ENCODE peak calls at places on chromosomes 6 and 20, in nine cellular contexts. R, L, E, Y, W, F, X, O and B are unnamed samples. For H3K4me1 and H4K20me1, the result is how much of the 10 kb centered on the place peaks cover.

GRCh38 chr20:43750774-43751166 is 24.0 kb upstream of the GTSF1L start:
- DNase-seq in R (no peak), L (no peak), E (no peak), Y (peak), W (no peak), F (no peak), X (no peak), O (no peak), B (no peak)

GRCh38 chr20:45368221-45368980 is 5.4 kb downstream of the SYS1 start:
- DNase-seq in R (no peak), L (no peak), E (no peak), Y (no peak), W (no peak), F (no peak), X (peak), O (no peak), B (peak)

GRCh38 chr6:166615059-166615770 is 11.8 kb downstream of the RPS6KA2 start:
- DNase-seq in R (no peak), L (no peak), E (peak), Y (no peak), W (no peak), F (no peak), X (no peak), O (no peak), B (no peak)

GRCh38 chr20:35012227-35013069 is 56.8 kb downstream of the MYH7B start:
- DNase-seq in R (no peak), L (no peak), E (no peak), Y (no peak), W (no peak), F (no peak), X (no peak), O (no peak), B (no peak)

GRCh38 chr6:145091102-145091826 is 644.1 kb downstream of the EPM2A start:
- DNase-seq in R (no peak), L (no peak), E (no peak), Y (no peak), W (peak), F (no peak), X (no peak), O (no peak), B (no peak)

GRCh38 chr20:59988141-59988540 is 29.9 kb downstream of the CDH26 start:
- DNase-seq in R (no peak), L (no peak), E (peak), Y (peak), W (peak), F (no peak), X (no peak), O (peak), B (no peak)

GRCh38 chr20:53666144-53666543 is 72.5 kb upstream of the ZNF217 start:
- DNase-seq in R (no peak), L (no peak), E (no peak), Y (no peak), W (no peak), F (no peak), X (no peak), O (no peak), B (no peak)

GRCh38 chr20:48802216-48802615 is 25.6 kb downstream of the PREX1 start:
- DNase-seq in R (no peak), L (no peak), E (no peak), Y (no peak), W (no peak), F (no peak), X (no peak), O (no peak), B (no peak)

GRCh38 chr20:11585752-11586352 is 331.8 kb upstream of the BTBD3 start:
- DNase-seq in R (no peak), L (peak), E (peak), Y (peak), W (peak), F (peak), X (no peak), O (peak), B (no peak)

GRCh38 chr6:157326979-157327378 is 3.7 kb upstream of the TMEM242 start:
- DNase-seq in R (no peak), L (no peak), E (no peak), Y (no peak), W (no peak), F (no peak), X (no peak), O (no peak), B (peak)

GRCh38 chr6:64505312-64505711 is 869.7 kb downstream of the PHF3 start:
- DNase-seq in R (peak), L (peak), E (peak), Y (peak), W (peak), F (peak), X (peak), O (no peak), B (no peak)

GRCh38 chr20:63980317-63980805 is 571 bp upstream of the PRPF6 start:
- DNase-seq in R (no peak), L (no peak), E (no peak), Y (no peak), W (peak), F (no peak), X (no peak), O (no peak), B (no peak)

GRCh38 chr6:143063631-143064030 is 2.9 kb downstream of the AIG1 start:
- DNase-seq in R (no peak), L (no peak), E (no peak), Y (no peak), W (no peak), F (no peak), X (no peak), O (no peak), B (no peak)

GRCh38 chr6:72819609-72820008 is 197.7 kb downstream of the KCNQ5 start:
- DNase-seq in R (no peak), L (no peak), E (no peak), Y (peak), W (no peak), F (no peak), X (no peak), O (no peak), B (no peak)

GRCh38 chr20:36644032-36644712 is 1.8 kb downstream of the SLA2 start:
- DNase-seq in R (no peak), L (no peak), E (no peak), Y (no peak), W (no peak), F (no peak), X (peak), O (no peak), B (peak)

GRCh38 chr20:36820928-36821327 is 47.4 kb upstream of the DSN1 start:
- DNase-seq in R (no peak), L (no peak), E (no peak), Y (no peak), W (no peak), F (no peak), X (no peak), O (no peak), B (no peak)

GRCh38 chr20:44187054-44187762 is at the start of gene JPH2:
- DNase-seq in R (peak), L (peak), E (peak), Y (peak), W (peak), F (peak), X (no peak), O (no peak), B (no peak)

GRCh38 chr6:57029213-57029612 is 17.3 kb upstream of the KIAA1586 start:
- DNase-seq in R (no peak), L (no peak), E (no peak), Y (peak), W (peak), F (no peak), X (no peak), O (no peak), B (no peak)

GRCh38 chr6:31350973-31351733 is 5.8 kb downstream of the HLA-B start:
- DNase-seq in R (no peak), L (no peak), E (no peak), Y (no peak), W (no peak), F (no peak), X (no peak), O (no peak), B (no peak)

GRCh38 chr6:36971926-36972673 is 13.9 kb downstream of the MTCH1 start:
- DNase-seq in R (no peak), L (no peak), E (no peak), Y (no peak), W (no peak), F (no peak), X (no peak), O (no peak), B (no peak)
- H3K4me1 ChIP-seq in R (under half), L (under half), E (under half), Y (under half), W (under half), F (under half), X (under half), O (under half), B (under half)

GRCh38 chr6:43724914-43725642 is 37.5 kb upstream of the MRPS18A start:
- DNase-seq in R (no peak), L (no peak), E (peak), Y (peak), W (peak), F (no peak), X (peak), O (peak), B (no peak)
- TF ChIP-seq EZH2phosphoT487 in R (no peak), L (no peak), E (no peak), Y (peak), W (no peak), F (no peak), X (no peak), O (no peak), B (no peak)

DNA sequence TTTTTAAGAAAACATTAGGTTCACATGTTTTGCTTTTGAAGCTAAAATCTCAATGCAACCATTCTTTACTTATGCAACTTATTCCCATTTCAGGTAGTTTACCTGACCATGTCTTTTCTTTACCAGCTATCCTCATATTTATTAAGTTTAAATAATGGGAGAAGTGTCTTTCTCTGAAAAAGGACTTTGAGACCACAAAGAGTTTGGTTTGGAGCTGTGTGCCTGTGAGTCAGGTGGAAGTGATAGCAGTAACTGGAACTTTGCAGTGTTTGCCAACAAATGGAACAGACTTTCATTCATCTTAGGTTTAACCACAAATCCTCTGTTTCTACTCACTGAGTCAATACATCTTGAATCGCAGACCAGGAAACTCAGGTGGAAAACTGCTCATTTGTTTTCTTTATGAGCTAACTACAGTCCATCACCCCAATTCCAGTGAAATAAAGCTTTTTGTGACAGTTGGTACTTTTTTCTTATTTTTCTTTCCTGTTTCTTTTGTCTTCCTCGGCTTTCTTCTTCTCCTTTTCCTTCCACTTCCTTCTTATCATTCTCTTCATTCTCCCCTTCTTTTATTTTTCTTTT is 148.3 kb upstream of the RIN2 start:
- DNase-seq in R (no peak), L (no peak), E (no peak), Y (peak), W (peak), F (no peak), X (no peak), O (no peak), B (no peak)
- H4K20me1 ChIP-seq in R (under half), L (under half), E (under half), Y (under half), W (under half), F (under half), X (under half), O (under half), B (under half)

GRCh38 chr20:13295637-13296036 is 74.6 kb downstream of the ISM1 start:
- DNase-seq in R (no peak), L (peak), E (no peak), Y (no peak), W (no peak), F (no peak), X (no peak), O (no peak), B (no peak)

GRCh38 chr20:13291167-13291566 is 70.1 kb downstream of the ISM1 start:
- DNase-seq in R (no peak), L (no peak), E (no peak), Y (no peak), W (no peak), F (no peak), X (no peak), O (no peak), B (no peak)

GRCh38 chr20:13294522-13294921 is 73.4 kb downstream of the ISM1 start:
- DNase-seq in R (no peak), L (no peak), E (no peak), Y (no peak), W (no peak), F (no peak), X (no peak), O (no peak), B (no peak)

GRCh38 chr20:13290724-13291123 is 69.7 kb downstream of the ISM1 start:
- DNase-seq in R (no peak), L (no peak), E (no peak), Y (no peak), W (no peak), F (no peak), X (no peak), O (no peak), B (no peak)

DNA sequence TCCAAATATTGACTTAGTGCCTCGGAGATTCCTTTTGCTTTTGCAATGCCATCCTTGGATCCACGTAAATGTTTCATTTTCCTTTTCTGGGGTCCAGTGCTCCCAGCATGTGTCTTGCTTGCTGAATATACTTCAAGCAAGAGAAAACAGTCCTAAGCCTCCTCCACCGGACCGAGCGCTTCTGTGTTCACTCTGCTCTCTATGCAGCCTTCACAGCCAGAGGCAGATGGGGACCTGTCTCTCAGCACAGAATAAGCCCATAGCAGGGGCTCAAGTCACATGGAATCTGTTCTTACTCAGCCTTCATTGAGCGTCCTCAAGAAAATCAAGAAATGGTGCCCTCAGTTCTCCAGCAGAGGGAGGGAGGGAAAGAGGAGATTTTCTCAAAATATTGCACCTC is 71.4 kb downstream of the ISM1 start:
- DNase-seq in R (no peak), L (no peak), E (no peak), Y (no peak), W (no peak), F (no peak), X (no peak), O (no peak), B (no peak)
- H3K4me1 ChIP-seq in R (under half), L (under half), E (under half), Y (under half), W (under half), F (under half), X (under half), O (under half), B (under half)

GRCh38 chr6:38489951-38490350 is 149.8 kb downstream of the BTBD9 start:
- DNase-seq in R (no peak), L (no peak), E (peak), Y (no peak), W (no peak), F (no peak), X (no peak), O (no peak), B (no peak)
- TF ChIP-seq EZH2phosphoT487 in R (no peak), L (no peak), E (no peak), Y (no peak), W (no peak), F (no peak), X (no peak), O (no peak), B (no peak)

GRCh38 chr6:108588586-108588985 is 27.9 kb downstream of the FOXO3 start:
- DNase-seq in R (no peak), L (peak), E (peak), Y (peak), W (no peak), F (peak), X (peak), O (no peak), B (peak)
- H4K20me1 ChIP-seq in R (under half), L (under half), E (under half), Y (under half), W (under half), F (under half), X (under half), O (under half), B (under half)